ENCODE peak calls at places on chromosomes 6 and 20, in four cellular contexts. V, X, S and F are unnamed samples.

GRCh38 chr6:6179858-6180257 is 140.6 kb downstream of the F13A1 start:
- DNase-seq in V (no peak), X (no peak), S (no peak), F (no peak)

GRCh38 chr6:168039849-168040248 is 39.2 kb downstream of the FRMD1 start:
- DNase-seq in S (no peak), V (no peak), X (no peak), F (no peak)

GRCh38 chr20:36542019-36542488 is 735 bp downstream of the MYL9 start:
- DNase-seq in V (no peak), X (peak; percentile 72), S (peak; percentile 30), F (no peak)

GRCh38 chr20:62828551-62829230 is 11.8 kb downstream of the COL9A3 start:
- DNase-seq in S (no peak), X (no peak), V (no peak), F (no peak)

GRCh38 chr6:126377594-126378153 is 37.8 kb downstream of the CENPW start:
- DNase-seq in X (no peak), S (no peak), V (no peak), F (no peak)

GRCh38 chr6:136173519-136174507 is 76.3 kb downstream of the MTFR2 start:
- DNase-seq in S (no peak), V (no peak), X (no peak), F (peak; percentile 19)

GRCh38 chr6:159985296-159985940 is 16.5 kb downstream of the IGF2R start:
- DNase-seq in X (no peak), V (no peak), S (no peak), F (no peak)

GRCh38 chr6:35495258-35496035 is 1.4 kb downstream of the TEAD3 start:
- DNase-seq in S (no peak), V (no peak), X (no peak), F (no peak)

GRCh38 chr6:104601008-104601745 is 258.5 kb downstream of the HACE1 start:
- DNase-seq in X (no peak), V (no peak), S (no peak), F (no peak)

GRCh38 chr20:37297066-37297736 is 7.7 kb downstream of the MANBAL start:
- DNase-seq in S (no peak), X (no peak), V (no peak), F (no peak)

GRCh38 chr6:11785449-11785951 is 6.9 kb upstream of the ADTRP start:
- DNase-seq in V (no peak), S (no peak), X (no peak), F (peak; percentile 84)

GRCh38 chr20:32822189-32822588 is 2.4 kb downstream of the MAPRE1 start:
- DNase-seq in S (no peak), X (no peak), V (no peak), F (no peak)

GRCh38 chr6:167982063-167982462 is 15.4 kb upstream of the KIF25 start:
- DNase-seq in X (no peak), V (no peak), S (no peak), F (no peak)

GRCh38 chr6:121809211-121809610 is 373.8 kb downstream of the GJA1 start:
- DNase-seq in X (no peak), V (no peak), S (no peak), F (no peak)

GRCh38 chr20:62019144-62019805 is 46.4 kb downstream of the TAF4 start:
- DNase-seq in X (no peak), V (no peak), S (no peak), F (no peak)

GRCh38 chr20:63745424-63745805 is 5.8 kb downstream of the SLC2A4RG start:
- DNase-seq in X (no peak), V (no peak), S (no peak), F (no peak)

DNA sequence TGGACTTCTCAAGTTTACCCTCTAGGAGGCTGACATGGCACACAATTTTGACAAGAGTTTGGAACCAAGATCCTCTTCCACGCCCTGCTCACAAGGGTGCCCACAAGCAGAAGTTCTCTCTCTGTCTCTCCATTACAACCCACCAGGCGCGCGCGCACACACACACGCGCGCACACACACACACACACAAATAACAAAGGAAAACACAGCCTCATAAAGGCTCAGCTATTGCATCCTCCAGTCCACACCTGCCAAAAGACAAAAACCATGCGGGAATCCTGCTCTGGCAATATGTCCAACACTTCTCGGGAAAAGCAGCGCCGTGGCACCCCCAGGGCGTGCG is 870 bp downstream of the PAK5 start:
- DNase-seq in S (no peak), X (no peak), V (no peak), F (no peak)
- H3K27ac ChIP-seq in S (no peak overlapping the region), X (no peak overlapping the region), V (no peak overlapping the region), F (no peak overlapping the region)

GRCh38 chr20:45341939-45342862 is 6.0 kb downstream of the SDC4 start:
- DNase-seq in V (no peak), S (no peak), X (peak; percentile 90), F (no peak)
- H3K4me1 ChIP-seq in V (no peaks in the 10 kb centered on the region), S (peaks cover 52% of the 10 kb centered on the region), X (peaks cover 89% of the 10 kb centered on the region), F (peaks cover 36% of the 10 kb centered on the region)

GRCh38 chr20:60063739-60064138 is 105.5 kb downstream of the CDH26 start:
- DNase-seq in V (no peak), X (no peak), S (no peak), F (no peak)
- H3K27ac ChIP-seq in V (no peak overlapping the region), X (no peak overlapping the region), S (no peak overlapping the region), F (no peak overlapping the region)

DNA sequence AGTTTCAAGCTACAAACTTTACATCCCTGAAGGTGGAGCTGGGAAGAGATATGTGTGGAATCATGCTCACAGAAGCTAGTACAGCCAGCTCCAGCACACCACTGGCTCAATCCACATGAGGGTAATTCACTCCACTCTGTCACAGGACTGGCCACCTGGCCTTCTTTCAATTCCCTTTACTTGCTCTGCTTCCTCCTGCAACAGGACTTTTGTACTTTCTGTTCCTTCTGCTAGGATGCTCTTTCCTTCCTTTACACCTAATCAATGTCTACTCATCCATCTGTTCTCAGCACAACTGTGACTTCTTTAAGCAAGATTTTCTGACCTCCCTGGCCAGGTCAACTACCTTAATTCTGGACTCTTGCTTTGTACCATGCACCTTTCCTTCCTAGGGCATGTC is 39.4 kb upstream of the MYB start:
- DNase-seq in S (no peak), X (no peak), V (no peak), F (no peak)
- H3K4me1 ChIP-seq in S (peaks cover 2% of the 10 kb centered on the region), X (no peaks in the 10 kb centered on the region), V (no peaks in the 10 kb centered on the region), F (peaks cover 10% of the 10 kb centered on the region)

DNA sequence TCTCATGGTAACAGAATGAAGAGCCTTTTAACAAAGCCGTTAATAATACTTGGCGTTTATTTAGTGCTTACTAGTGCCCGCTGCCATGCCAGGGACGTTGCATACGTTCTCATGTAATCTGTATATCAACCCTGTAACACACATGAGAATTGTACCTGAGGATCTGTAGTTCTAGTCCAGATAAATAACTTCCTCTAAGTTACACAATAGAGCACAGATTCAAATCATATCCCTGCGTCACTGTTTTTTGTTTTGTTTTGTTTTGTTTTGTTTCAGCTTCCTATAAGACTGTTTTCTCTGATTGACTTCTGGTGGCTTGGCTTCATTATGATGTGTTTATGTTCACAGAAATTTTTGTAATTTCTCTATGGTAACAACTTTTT is 553 bp downstream of the ZSCAN16 start:
- DNase-seq in V (no peak), S (no peak), X (no peak), F (no peak)
- H3K27ac ChIP-seq in V (peak overlapping the region; percentile 93), S (no peak overlapping the region), X (no peak overlapping the region), F (peak overlapping the region; percentile 89)

DNA sequence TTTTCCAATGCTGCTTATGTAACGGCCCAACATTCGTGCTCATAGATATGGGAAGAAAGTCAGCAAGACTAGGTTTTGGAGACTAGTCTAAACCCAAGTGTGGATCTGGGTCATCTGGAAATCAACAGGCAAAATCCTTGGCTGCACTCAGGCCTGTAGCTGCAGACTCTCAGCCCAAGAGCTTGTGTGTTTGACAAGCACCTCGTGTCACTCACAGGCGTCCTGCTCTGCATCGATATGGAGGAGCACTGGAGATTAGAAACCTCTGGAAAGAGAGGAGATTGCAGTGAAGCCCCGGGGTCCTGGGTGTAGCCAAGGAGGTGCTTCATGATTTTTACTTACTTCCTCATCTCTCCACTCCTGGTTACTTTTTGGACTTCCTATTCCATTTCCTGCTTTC is 296.0 kb downstream of the QKI start:
- DNase-seq in X (peak; percentile 75), V (no peak), S (no peak), F (no peak)
- H3K4me1 ChIP-seq in X (peaks cover 34% of the 10 kb centered on the region), V (no peaks in the 10 kb centered on the region), S (peaks cover 2% of the 10 kb centered on the region), F (no peaks in the 10 kb centered on the region)

GRCh38 chr20:44610313-44610965 is 28.1 kb downstream of the PKIG start:
- DNase-seq in S (no peak), X (no peak), V (no peak), F (peak; percentile 59)
- H3K27ac ChIP-seq in S (no peak overlapping the region), X (no peak overlapping the region), V (peak overlapping the region; percentile 73), F (peak overlapping the region; percentile 58)

GRCh38 chr6:44082872-44083321 is 44.4 kb downstream of the MRPL14 start:
- DNase-seq in S (no peak), X (no peak), V (no peak), F (no peak)

GRCh38 chr6:44084231-44085014 is 42.8 kb downstream of the MRPL14 start:
- DNase-seq in V (no peak), S (no peak), X (peak; percentile 66), F (no peak)

GRCh38 chr6:44079672-44080071 is 47.6 kb downstream of the MRPL14 start:
- DNase-seq in V (no peak), S (no peak), X (no peak), F (no peak)

GRCh38 chr6:44080561-44081521 is 46.4 kb downstream of the MRPL14 start:
- DNase-seq in V (no peak), S (no peak), X (no peak), F (no peak)

GRCh38 chr6:44081753-44082152 is 45.5 kb downstream of the MRPL14 start:
- DNase-seq in V (no peak), X (no peak), S (no peak), F (no peak)
- H3K4me1 ChIP-seq in V (no peaks in the 10 kb centered on the region), X (peaks cover 28% of the 10 kb centered on the region), S (peaks cover 26% of the 10 kb centered on the region), F (no peaks in the 10 kb centered on the region)

GRCh38 chr20:26347396-26347795 is 650.7 kb upstream of the ZNF337 start:
- DNase-seq in S (no peak), X (no peak), V (no peak), F (no peak)
- H3K27ac ChIP-seq in S (no peak overlapping the region), X (no peak overlapping the region), V (no peak overlapping the region), F (no peak overlapping the region)

GRCh38 chr6:157539900-157540752 is 159.1 kb downstream of the ZDHHC14 start:
- DNase-seq in V (no peak), S (no peak), X (no peak), F (no peak)

GRCh38 chr6:157538698-157539097 is 157.7 kb downstream of the ZDHHC14 start:
- DNase-seq in X (no peak), S (no peak), V (no peak), F (no peak)

GRCh38 chr6:157537518-157537917 is 156.5 kb downstream of the ZDHHC14 start:
- DNase-seq in V (no peak), X (no peak), S (no peak), F (no peak)

GRCh38 chr6:157539421-157539822 is 158.4 kb downstream of the ZDHHC14 start:
- DNase-seq in S (no peak), X (no peak), V (no peak), F (no peak)

DNA sequence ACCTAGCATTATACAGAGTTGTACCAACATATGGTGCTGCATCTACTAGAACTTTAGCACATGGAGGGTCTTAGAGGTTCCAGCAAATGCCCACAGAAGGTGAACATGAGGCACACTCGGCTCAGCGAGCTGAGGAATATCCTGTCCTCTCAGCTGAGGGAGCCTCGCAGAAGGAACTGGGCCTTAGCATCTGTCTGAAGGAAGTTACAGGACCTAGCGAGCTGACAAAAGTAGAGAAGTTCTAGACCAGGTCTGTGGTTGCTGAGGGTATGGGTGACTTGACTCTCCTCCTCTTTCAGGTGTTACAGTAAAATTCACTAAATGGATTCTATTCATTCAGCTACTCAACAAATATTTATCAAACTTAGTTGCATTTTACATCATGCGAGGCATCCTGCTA is 157.2 kb downstream of the ZDHHC14 start:
- DNase-seq in V (no peak), X (no peak), S (no peak), F (no peak)
- H3K4me1 ChIP-seq in V (peaks cover 45% of the 10 kb centered on the region), X (peaks cover 7% of the 10 kb centered on the region), S (peaks cover 16% of the 10 kb centered on the region), F (peaks cover 13% of the 10 kb centered on the region)